ENCODE peak calls at places on chromosomes 4 and X, in four cellular contexts. One of them, this sample, is unnamed.

GRCh38 chr4:18894928-18895327 is 873.4 kb upstream of the LCORL start:
- DNase-seq in kidney: no peak
- DNase-seq in GM12865: no peak
- DNase-seq in adrenal gland: no peak
- DNase-seq in this sample: no peak

GRCh38 chr4:25800253-25800652 is 62.5 kb downstream of the SEL1L3 start:
- DNase-seq in kidney: no peak
- DNase-seq in GM12865: no peak
- DNase-seq in adrenal gland: no peak
- DNase-seq in this sample: no peak

GRCh38 chr4:783133-783541 is 42.8 kb downstream of the CPLX1 start:
- DNase-seq in kidney: peak
- DNase-seq in GM12865: no peak
- DNase-seq in adrenal gland: no peak
- DNase-seq in this sample: no peak

GRCh38 chr4:163558539-163559044 is 64.1 kb downstream of the TMA16 start:
- DNase-seq in kidney: peak
- DNase-seq in GM12865: peak
- DNase-seq in adrenal gland: no peak
- DNase-seq in this sample: peak

GRCh38 chr4:187108846-187109245 is 385.2 kb upstream of the FAT1 start:
- DNase-seq in kidney: no peak
- DNase-seq in GM12865: no peak
- DNase-seq in adrenal gland: no peak
- DNase-seq in this sample: no peak

GRCh38 chrX:116246261-116246660 is 75.7 kb downstream of the AGTR2 start:
- DNase-seq in kidney: no peak
- DNase-seq in GM12865: no peak
- DNase-seq in adrenal gland: no peak
- DNase-seq in this sample: no peak

GRCh38 chrX:54821310-54821709 is 13.8 kb downstream of the MAGED2 start:
- DNase-seq in kidney: no peak
- DNase-seq in GM12865: no peak
- DNase-seq in adrenal gland: no peak
- DNase-seq in this sample: no peak

GRCh38 chr4:67204441-67204840 is 340.9 kb downstream of the CENPC start:
- DNase-seq in kidney: no peak
- DNase-seq in GM12865: no peak
- DNase-seq in adrenal gland: no peak
- DNase-seq in this sample: no peak

GRCh38 chrX:143781103-143781502 is 60.6 kb upstream of the SPANXN2 start:
- DNase-seq in kidney: no peak
- DNase-seq in GM12865: no peak
- DNase-seq in adrenal gland: no peak
- DNase-seq in this sample: no peak

GRCh38 chr4:184401397-184402171 is 72.8 kb downstream of the IRF2 start:
- DNase-seq in kidney: no peak
- DNase-seq in GM12865: no peak
- DNase-seq in adrenal gland: no peak
- DNase-seq in this sample: no peak

GRCh38 chrX:73683236-73683859 is 120.4 kb downstream of the CHIC1 start:
- DNase-seq in kidney: no peak
- DNase-seq in GM12865: no peak
- DNase-seq in adrenal gland: no peak
- DNase-seq in this sample: no peak

GRCh38 chrX:110750526-110751189 is 45.0 kb downstream of the CHRDL1 start:
- DNase-seq in kidney: no peak
- DNase-seq in GM12865: no peak
- DNase-seq in adrenal gland: no peak
- DNase-seq in this sample: no peak

GRCh38 chrX:106952988-106953387 is 32.8 kb downstream of the CLDN2 start:
- DNase-seq in kidney: no peak
- DNase-seq in GM12865: no peak
- DNase-seq in adrenal gland: no peak
- DNase-seq in this sample: no peak

GRCh38 chrX:116111934-116112595 is 58.5 kb upstream of the AGTR2 start:
- DNase-seq in kidney: no peak
- DNase-seq in GM12865: peak
- DNase-seq in adrenal gland: no peak
- DNase-seq in this sample: no peak

GRCh38 chrX:151703487-151703886 is 8.2 kb downstream of the PRRG3 start:
- DNase-seq in kidney: no peak
- DNase-seq in GM12865: no peak
- DNase-seq in adrenal gland: peak
- DNase-seq in this sample: no peak

GRCh38 chr4:147195386-147195785 is 249.7 kb upstream of the TTC29 start:
- DNase-seq in kidney: no peak
- DNase-seq in GM12865: no peak
- DNase-seq in adrenal gland: no peak
- DNase-seq in this sample: no peak

GRCh38 chr4:148054275-148054674 is 322.4 kb downstream of the ARHGAP10 start:
- DNase-seq in kidney: no peak
- DNase-seq in GM12865: peak
- DNase-seq in adrenal gland: no peak
- DNase-seq in this sample: no peak

GRCh38 chr4:185931986-185932385 is 120.0 kb upstream of the SORBS2 start:
- DNase-seq in kidney: no peak
- DNase-seq in GM12865: no peak
- DNase-seq in adrenal gland: no peak
- DNase-seq in this sample: no peak

GRCh38 chr4:89352541-89352940 is 44.9 kb upstream of the GPRIN3 start:
- DNase-seq in kidney: no peak
- DNase-seq in GM12865: no peak
- DNase-seq in adrenal gland: no peak
- DNase-seq in this sample: no peak

GRCh38 chr4:122480023-122480422 is 23.5 kb upstream of the IL2 start:
- DNase-seq in kidney: no peak
- DNase-seq in GM12865: no peak
- DNase-seq in adrenal gland: no peak
- DNase-seq in this sample: no peak

GRCh38 chr4:150256841-150257273 is 178.6 kb downstream of the DCLK2 start:
- DNase-seq in kidney: no peak
- DNase-seq in GM12865: no peak
- DNase-seq in adrenal gland: no peak
- DNase-seq in this sample: no peak

GRCh38 chrX:29797156-29797555 is 418.2 kb upstream of the MAGEB2 start:
- DNase-seq in kidney: no peak
- DNase-seq in GM12865: no peak
- DNase-seq in adrenal gland: no peak
- DNase-seq in this sample: no peak

GRCh38 chr4:85423414-85423813 is 51.5 kb upstream of the ARHGAP24 start:
- DNase-seq in kidney: no peak
- DNase-seq in GM12865: peak
- DNase-seq in adrenal gland: no peak
- DNase-seq in this sample: no peak

GRCh38 chr4:88880001-88880400 is 177.0 kb downstream of the FAM13A start:
- DNase-seq in kidney: no peak
- DNase-seq in GM12865: no peak
- DNase-seq in adrenal gland: no peak
- DNase-seq in this sample: no peak

GRCh38 chrX:37684918-37685317 is 673 bp upstream of the XK start:
- DNase-seq in kidney: no peak
- DNase-seq in GM12865: no peak
- DNase-seq in adrenal gland: no peak
- DNase-seq in this sample: no peak

GRCh38 chrX:151085207-151085606 is 91.2 kb upstream of the GPR50 start:
- DNase-seq in kidney: no peak
- DNase-seq in GM12865: no peak
- DNase-seq in adrenal gland: no peak
- DNase-seq in this sample: no peak

GRCh38 chr4:76435689-76436176 is 704 bp downstream of the SHROOM3 start:
- DNase-seq in kidney: no peak
- DNase-seq in GM12865: no peak
- DNase-seq in adrenal gland: no peak
- DNase-seq in this sample: no peak

GRCh38 chr4:26252349-26252748 is 68.5 kb upstream of the RBPJ start:
- DNase-seq in kidney: no peak
- DNase-seq in GM12865: peak
- DNase-seq in adrenal gland: no peak
- DNase-seq in this sample: no peak

GRCh38 chrX:10187421-10187820 is 30.6 kb downstream of the CLCN4 start:
- DNase-seq in kidney: no peak
- DNase-seq in GM12865: no peak
- DNase-seq in adrenal gland: no peak
- DNase-seq in this sample: no peak

GRCh38 chr4:3492741-3493719 is 29.9 kb downstream of the DOK7 start:
- DNase-seq in kidney: no peak
- DNase-seq in GM12865: no peak
- DNase-seq in adrenal gland: peak
- DNase-seq in this sample: no peak

GRCh38 chrX:51006068-51006467 is 95.5 kb downstream of the BMP15 start:
- DNase-seq in kidney: no peak
- DNase-seq in GM12865: no peak
- DNase-seq in adrenal gland: no peak
- DNase-seq in this sample: no peak

GRCh38 chr4:158776106-158776505 is 7.3 kb downstream of the FNIP2 start:
- DNase-seq in kidney: no peak
- DNase-seq in GM12865: no peak
- DNase-seq in adrenal gland: no peak
- DNase-seq in this sample: no peak

GRCh38 chr4:152935138-152935537 is 985 bp upstream of the FHDC1 start:
- DNase-seq in kidney: peak
- DNase-seq in GM12865: peak
- DNase-seq in adrenal gland: no peak
- DNase-seq in this sample: no peak

DNA sequence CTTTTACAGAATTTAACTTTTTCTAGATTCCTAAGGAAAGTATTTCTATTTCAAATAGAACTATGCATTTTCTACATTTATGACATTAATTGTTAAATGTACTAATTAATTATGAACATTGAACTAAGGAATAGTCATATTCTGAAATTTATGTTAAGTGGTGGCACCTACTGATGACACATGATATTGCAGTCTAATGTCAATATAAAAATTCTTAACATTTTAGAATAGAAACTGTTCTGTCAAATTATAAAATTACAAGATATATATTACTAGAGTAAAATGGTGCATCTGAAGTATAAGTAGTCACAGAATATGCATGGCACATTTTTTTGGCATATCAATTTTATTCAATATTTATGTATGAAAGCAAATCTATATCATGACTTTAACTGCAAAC is 40.2 kb upstream of the NDNF start:
- DNase-seq in kidney: no peak
- DNase-seq in GM12865: no peak
- DNase-seq in adrenal gland: no peak
- DNase-seq in this sample: no peak
- TF ChIP-seq CTCF in kidney: peak
- TF ChIP-seq CTCF in GM12865: peak
- TF ChIP-seq CTCF in adrenal gland: peak
- TF ChIP-seq CTCF in this sample: no peak

GRCh38 chr4:159981457-159981856 is 878.6 kb downstream of the RAPGEF2 start:
- DNase-seq in kidney: no peak
- DNase-seq in GM12865: no peak
- DNase-seq in adrenal gland: no peak
- DNase-seq in this sample: no peak
- H3K4me3 ChIP-seq in kidney: no peak
- H3K4me3 ChIP-seq in GM12865: no peak
- H3K4me3 ChIP-seq in adrenal gland: no peak
- H3K4me3 ChIP-seq in this sample: no peak

GRCh38 chr4:107654694-107655093 is 65.3 kb downstream of the PAPSS1 start:
- DNase-seq in kidney: no peak
- DNase-seq in GM12865: no peak
- DNase-seq in adrenal gland: no peak
- DNase-seq in this sample: no peak
- TF ChIP-seq CTCF in kidney: no peak
- TF ChIP-seq CTCF in GM12865: no peak
- TF ChIP-seq CTCF in adrenal gland: no peak
- TF ChIP-seq CTCF in this sample: no peak

DNA sequence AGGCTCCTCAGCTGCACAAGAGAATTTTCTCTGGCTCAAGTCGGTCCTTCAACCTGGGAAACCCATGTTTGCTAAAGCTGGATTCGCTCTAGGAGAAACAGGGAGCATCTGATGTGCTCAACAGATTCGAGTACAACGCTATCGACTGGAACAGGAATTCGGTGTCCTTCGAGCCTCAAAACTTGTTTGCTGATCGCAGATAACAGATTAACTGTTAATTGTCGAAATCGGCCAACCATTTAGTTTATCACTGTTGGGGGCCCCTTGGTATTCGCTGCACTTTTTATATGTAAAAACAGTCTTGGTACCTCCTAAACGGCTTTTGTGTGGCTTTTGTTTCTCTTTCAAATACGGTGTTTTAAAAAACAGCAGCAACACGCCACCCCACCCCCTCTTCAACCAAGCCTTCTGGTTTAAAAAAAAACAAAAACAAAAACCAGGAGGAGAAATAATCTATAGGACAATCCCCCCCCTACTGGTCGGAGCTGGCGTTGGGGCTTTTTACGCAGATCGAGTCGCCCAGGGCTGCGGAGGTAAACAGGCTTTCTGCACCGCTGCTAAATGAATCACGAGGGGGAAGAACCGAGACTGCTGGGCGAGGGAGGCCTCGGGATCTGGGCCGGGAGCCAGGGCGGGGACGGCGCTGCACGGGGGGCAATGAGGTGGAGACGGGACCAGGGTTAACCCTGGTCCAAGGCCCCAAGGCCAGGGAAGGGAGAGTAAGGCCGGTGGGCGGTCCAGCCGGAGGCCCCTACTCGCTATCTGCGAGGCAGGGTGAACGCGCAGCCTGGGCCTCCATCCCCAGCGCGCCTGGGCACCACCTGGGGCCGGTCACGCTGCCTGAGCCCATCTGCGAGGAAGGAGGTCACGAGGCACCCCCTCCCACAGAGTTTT is 71.7 kb upstream of the BCOR start:
- DNase-seq in kidney: peak
- DNase-seq in GM12865: peak
- DNase-seq in adrenal gland: peak
- DNase-seq in this sample: peak
- H3K4me3 ChIP-seq in kidney: peak
- H3K4me3 ChIP-seq in GM12865: peak
- H3K4me3 ChIP-seq in adrenal gland: peak
- H3K4me3 ChIP-seq in this sample: peak

GRCh38 chrX:112368371-112368770 is 285.8 kb upstream of the TRPC5 start:
- DNase-seq in kidney: no peak
- DNase-seq in GM12865: no peak
- DNase-seq in adrenal gland: peak
- DNase-seq in this sample: no peak
- TF ChIP-seq CTCF in kidney: no peak
- TF ChIP-seq CTCF in GM12865: peak
- TF ChIP-seq CTCF in adrenal gland: peak
- TF ChIP-seq CTCF in this sample: peak

GRCh38 chr4:180134116-180134866 is 2108.9 kb upstream of the TENM3 start:
- DNase-seq in kidney: no peak
- DNase-seq in GM12865: peak
- DNase-seq in adrenal gland: peak
- DNase-seq in this sample: peak
- H3K4me3 ChIP-seq in kidney: peak
- H3K4me3 ChIP-seq in GM12865: peak
- H3K4me3 ChIP-seq in adrenal gland: peak
- H3K4me3 ChIP-seq in this sample: peak